ENCODE peak calls at places on chromosome 2, in nine cellular contexts. S, J, C, V, T, O, Y, P and A are unnamed samples.

GRCh38 chr2:20994130-20994529 is 49.7 kb downstream of the APOB start:
- DNase-seq in Y (no peak), J (no peak), S (no peak), C (peak; percentile 23), P (no peak), V (no peak), O (no peak), T (no peak), A (no peak)

GRCh38 chr2:9344434-9344833 is 78.9 kb downstream of the ITGB1BP1 start:
- DNase-seq in V (no peak), P (no peak), S (no peak), T (no peak), Y (no peak), O (no peak), C (no peak), J (no peak), A (no peak)

GRCh38 chr2:217054791-217055190 is 194.9 kb upstream of the TNP1 start:
- DNase-seq in O (no peak), V (no peak), Y (no peak), C (peak; percentile 28), T (no peak), J (no peak), P (no peak), S (no peak), A (no peak)

GRCh38 chr2:69188174-69188900 is 175.4 kb downstream of the ANTXR1 start:
- DNase-seq in P (no peak), Y (no peak), O (no peak), T (no peak), S (no peak), J (no peak), V (no peak), C (no peak), A (no peak)

GRCh38 chr2:158994920-158995676 is 26.7 kb downstream of the TANC1 start:
- DNase-seq in S (peak; percentile 49), O (no peak), V (no peak), P (no peak), T (no peak), Y (no peak), J (no peak), C (peak; percentile 60), A (no peak)

GRCh38 chr2:101388232-101388631 is 929 bp upstream of the CREG2 start:
- DNase-seq in O (no peak), Y (peak; percentile 31), V (peak; percentile 40), C (no peak), S (peak; percentile 73), J (no peak), P (no peak), T (no peak), A (no peak)

GRCh38 chr2:37230581-37230980 is 815 bp downstream of the CEBPZ start:
- DNase-seq in P (no peak), O (no peak), C (no peak), V (no peak), T (no peak), Y (peak; percentile 65), S (no peak), J (no peak), A (no peak)

GRCh38 chr2:212421571-212422334 is 116.8 kb downstream of the ERBB4 start:
- DNase-seq in O (no peak), Y (no peak), T (no peak), J (no peak), V (no peak), P (peak; percentile 25), S (peak; percentile 63), C (no peak), A (no peak)

GRCh38 chr2:178363252-178363651 is 87.7 kb downstream of the PRKRA start:
- DNase-seq in S (peak; percentile 84), V (no peak), Y (no peak), C (no peak), T (no peak), P (no peak), J (no peak), O (no peak), A (no peak)

GRCh38 chr2:191942114-191943103 is 95.5 kb upstream of the CAVIN2 start:
- DNase-seq in P (no peak), V (no peak), C (no peak), Y (no peak), T (no peak), O (no peak), J (no peak), S (peak; percentile 54), A (no peak)